ENCODE peak calls at places on chromosomes 2 and 18, in eight cellular contexts. G, C, M, P, L, X, T and I are unnamed samples.
A peak's percentile ranks its signal among the peaks of the same experiment; 100 is the strongest.

GRCh38 chr2:49686897-49687442 is 532.7 kb upstream of the FSHR start:
- DNase-seq in G (no peak), C (no peak), M (no peak), P (no peak), L (peak; percentile 5), X (no peak), T (no peak), I (no peak)

GRCh38 chr2:234682492-234683228 is 185.8 kb upstream of the ARL4C start:
- DNase-seq in G (no peak), C (no peak), M (no peak), P (peak; percentile 89), L (no peak), X (no peak), T (peak; percentile 57), I (no peak)

GRCh38 chr18:77078671-77079070 is 53.9 kb downstream of the MBP start:
- DNase-seq in G (no peak), C (no peak), M (no peak), P (no peak), L (no peak), X (no peak), T (no peak), I (no peak)

GRCh38 chr2:45696708-45697107 is 45.2 kb downstream of the PRKCE start:
- DNase-seq in G (no peak), C (no peak), M (no peak), P (no peak), L (no peak), X (no peak), T (no peak), I (no peak)

GRCh38 chr18:11411021-11411420 is 198.4 kb upstream of the SLC35G4 start:
- DNase-seq in G (no peak), C (no peak), M (no peak), P (no peak), L (no peak), X (peak; percentile 65), T (no peak), I (no peak)

GRCh38 chr2:28993211-28993960 is 12.3 kb downstream of the TOGARAM2 start:
- DNase-seq in G (no peak), C (no peak), M (peak; percentile 58), P (peak; percentile 59), L (no peak), X (no peak), T (peak; percentile 30), I (no peak)

GRCh38 chr2:185757356-185757755 is 18.8 kb downstream of the FSIP2 start:
- DNase-seq in G (no peak), C (no peak), M (no peak), P (peak; percentile 62), L (no peak), X (no peak), T (no peak), I (no peak)

GRCh38 chr18:52313213-52313612 is 26.8 kb upstream of the DCC start:
- DNase-seq in G (no peak), C (no peak), M (no peak), P (peak; percentile 64), L (no peak), X (no peak), T (peak; percentile 86), I (no peak)

GRCh38 chr2:127486247-127486912 is 39.9 kb downstream of the IWS1 start:
- DNase-seq in G (no peak), C (no peak), M (no peak), P (no peak), L (no peak), X (no peak), T (no peak), I (no peak)

GRCh38 chr2:106584304-106584954 is 97.3 kb downstream of the CD8B2 start:
- DNase-seq in G (no peak), C (no peak), M (no peak), P (no peak), L (no peak), X (no peak), T (no peak), I (no peak)

GRCh38 chr2:237072067-237072931 is 13.4 kb upstream of the COPS8 start:
- DNase-seq in G (peak; percentile 56), C (peak; percentile 56), M (peak; percentile 52), P (peak; percentile 68), L (peak; percentile 26), X (no peak), T (peak; percentile 31), I (peak; percentile 64)